ENCODE peak calls at places on chromosomes 6 and 20, in eight cellular contexts. R is K562, S is uterus, N is breast epithelium, J is endothelial cell of umbilical vein, U is GM12892, E is body of pancreas, G is esophagus muscularis mucosa. T is an unnamed sample.
A peak's percentile ranks its signal among the peaks of the same experiment; 100 is the strongest.

GRCh38 chr6:144335914-144336313 is 50.8 kb downstream of the UTRN start:
- DNase-seq in R (no peak), S (no peak), N (no peak), J (no peak), U (no peak), E (no peak), G (peak; percentile 64), T (no peak)

GRCh38 chr6:43262000-43262779 is 18.9 kb downstream of the TTBK1 start:
- DNase-seq in R (no peak), S (no peak), N (no peak), J (no peak), U (no peak), E (no peak), G (no peak), T (no peak)

GRCh38 chr6:149443411-149444181 is 41.2 kb downstream of the ZC3H12D start:
- DNase-seq in R (no peak), S (no peak), N (no peak), J (no peak), U (no peak), E (no peak), G (no peak), T (no peak)

GRCh38 chr6:157164972-157165371 is 158.3 kb downstream of the TMEM242 start:
- DNase-seq in R (no peak), S (no peak), N (no peak), J (no peak), U (no peak), E (no peak), G (no peak), T (no peak)

GRCh38 chr6:25423358-25423757 is 144.2 kb downstream of the CARMIL1 start:
- DNase-seq in R (no peak), S (no peak), N (no peak), J (no peak), U (no peak), E (no peak), G (no peak), T (no peak)

GRCh38 chr6:47047479-47048411 is 5.6 kb upstream of the ADGRF1 start:
- DNase-seq in R (peak; percentile 72), S (peak; percentile 44), N (no peak), J (peak; percentile 94), U (no peak), E (peak; percentile 62), G (no peak), T (peak; percentile 35)

GRCh38 chr6:79076160-79076559 is 1.9 kb downstream of the PHIP start:
- DNase-seq in R (peak; percentile 29), S (no peak), N (no peak), J (peak; percentile 55), U (no peak), E (no peak), G (no peak), T (no peak)

GRCh38 chr6:25166955-25167753 is 112.0 kb upstream of the CARMIL1 start:
- DNase-seq in R (no peak), S (no peak), N (no peak), J (no peak), U (no peak), E (no peak), G (no peak), T (no peak)

GRCh38 chr20:51334609-51335008 is 207.9 kb downstream of the NFATC2 start:
- DNase-seq in R (no peak), S (no peak), N (no peak), J (no peak), U (no peak), E (no peak), G (no peak), T (no peak)

GRCh38 chr6:166251655-166252054 is 56.5 kb downstream of the PRR18 start:
- DNase-seq in R (no peak), S (no peak), N (no peak), J (no peak), U (no peak), E (no peak), G (no peak), T (no peak)

GRCh38 chr6:12911387-12911960 is 194.9 kb downstream of the PHACTR1 start:
- DNase-seq in R (peak; percentile 21), S (no peak), N (no peak), J (peak; percentile 63), U (no peak), E (no peak), G (no peak), T (no peak)

GRCh38 chr6:162442675-162443074 is 284.9 kb downstream of the PRKN start:
- DNase-seq in R (peak; percentile 31), S (no peak), N (no peak), J (no peak), U (no peak), E (no peak), G (no peak), T (no peak)

DNA sequence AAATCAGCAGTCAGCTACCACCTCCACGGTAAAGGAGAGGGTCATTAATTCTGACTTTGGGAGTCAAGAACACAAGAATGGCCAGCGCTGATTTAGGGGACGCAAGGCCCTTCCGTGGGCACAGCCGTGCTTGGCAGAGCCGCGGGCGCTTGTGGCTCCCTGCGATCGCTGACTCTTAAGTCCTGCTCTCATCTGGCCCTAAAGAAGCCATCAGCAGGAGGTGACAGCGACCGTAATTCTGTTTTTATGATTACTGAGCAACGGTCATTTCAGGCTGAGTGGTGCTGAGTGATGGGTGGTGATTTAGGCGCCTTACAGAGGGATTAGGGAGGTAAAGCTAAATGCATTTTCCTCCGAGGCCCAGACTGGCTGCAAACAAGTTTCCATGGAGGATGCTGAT is 364.6 kb upstream of the SULF2 start:
- DNase-seq in R (no peak), S (no peak), N (no peak), J (no peak), U (no peak), E (no peak), G (no peak), T (no peak)
- TF ChIP-seq POLR2A in R (no peak), S (no peak), N (no peak), J (no peak), U (no peak), E (no peak), G (no peak), T (no peak)

DNA sequence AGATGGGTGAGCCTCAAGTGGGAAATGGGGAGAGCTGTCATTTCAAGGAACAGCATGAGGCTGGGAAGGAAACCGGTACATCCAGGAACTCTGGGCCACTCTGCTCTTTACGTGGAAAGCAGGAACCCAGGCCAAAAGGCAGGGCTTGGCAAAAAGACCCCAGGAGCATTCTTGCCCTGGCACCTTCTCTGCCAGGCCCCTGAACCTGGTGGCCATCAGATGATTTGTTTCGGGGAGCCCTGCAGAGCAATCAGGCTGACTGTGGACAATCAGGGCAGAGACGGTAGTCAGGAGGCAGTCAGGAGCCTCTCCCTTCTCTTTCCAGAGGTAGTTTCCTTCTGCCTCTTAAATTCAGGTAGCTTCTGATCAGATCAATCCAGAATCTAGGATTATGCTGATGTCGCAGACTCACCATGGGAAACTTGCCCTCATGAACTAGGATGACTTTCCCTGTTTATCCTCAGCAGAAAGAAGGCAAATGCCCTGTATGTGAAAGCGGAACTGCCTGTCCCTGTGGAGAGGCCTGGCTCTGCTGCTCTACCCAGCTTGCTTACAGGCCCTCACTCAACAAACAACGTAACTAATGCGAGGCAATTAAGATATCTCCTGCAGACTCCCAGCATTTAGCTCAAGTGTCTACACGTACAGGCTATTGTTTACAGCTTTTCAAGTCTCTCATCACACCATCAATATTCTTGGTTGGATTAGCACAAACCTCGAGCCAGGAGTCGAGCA is 36.6 kb downstream of the EZR start:
- DNase-seq in R (no peak), S (no peak), N (no peak), J (no peak), U (no peak), E (no peak), G (no peak), T (no peak)
- TF ChIP-seq POLR2A in R (no peak), S (no peak), N (no peak), J (no peak), U (no peak), E (no peak), G (no peak), T (no peak)

DNA sequence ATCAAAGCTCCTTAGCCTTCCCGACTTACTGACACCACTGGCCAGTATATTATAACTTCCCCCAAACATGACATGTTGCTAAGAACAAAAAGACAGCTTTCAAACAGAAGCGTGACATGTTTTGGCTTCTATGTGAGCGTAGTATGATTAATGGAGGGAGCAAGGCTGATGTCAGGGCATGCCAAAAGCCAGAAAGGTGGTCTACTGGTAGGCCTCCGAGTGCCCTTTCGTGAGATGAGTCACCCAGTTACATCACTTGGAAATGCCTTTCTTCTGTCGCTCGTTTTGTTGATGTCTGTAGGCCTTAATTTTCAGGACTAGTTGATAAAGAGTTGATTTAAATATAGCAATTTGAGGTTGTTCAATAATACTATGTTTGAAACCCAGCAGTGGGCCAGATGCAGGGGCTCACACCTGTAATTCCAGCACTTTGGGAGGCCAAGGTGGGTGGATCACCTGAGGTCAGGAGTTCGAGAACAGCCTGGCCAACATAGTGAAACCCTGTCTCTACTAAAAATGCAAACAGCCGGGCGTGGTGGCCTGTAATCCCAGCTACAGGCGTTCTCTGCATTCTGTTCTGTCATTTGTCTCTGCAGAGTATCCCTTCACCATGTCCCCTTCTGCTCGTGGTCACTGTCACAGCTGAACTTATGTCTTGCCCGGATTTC is 53.3 kb downstream of the CNKSR3 start:
- DNase-seq in R (no peak), S (no peak), N (no peak), J (no peak), U (no peak), E (no peak), G (no peak), T (no peak)
- TF ChIP-seq POLR2A in R (no peak), S (no peak), N (no peak), J (no peak), U (no peak), E (no peak), G (no peak), T (no peak)

GRCh38 chr6:26457796-26458688 is at the start of gene BTN2A1:
- DNase-seq in R (peak; percentile 94), S (peak; percentile 86), N (peak; percentile 64), J (peak; percentile 97), U (peak; percentile 66), E (peak; percentile 79), G (peak; percentile 95), T (peak; percentile 83)
- TF ChIP-seq POLR2A in R (peak; percentile 80), S (peak; percentile 33), N (peak; percentile 36), J (peak; percentile 18), U (peak; percentile 48), E (no peak), G (no peak), T (no peak)